ENCODE peak calls at places on chromosomes 16 and 17, in five cellular contexts. One of them, this sample, is unnamed.

GRCh38 chr17:19398301-19399181 is 11.6 kb upstream of the MFAP4 start:
- DNase-seq in T-helper 2 cell: no peak
- DNase-seq in upper lobe of right lung: peak
- DNase-seq in C1 segment of cervical spinal cord: no peak
- DNase-seq in activated CD4-positive, alpha-beta T cell treated with anti-CD3 and anti-CD28 coated beads for 1 hour: no peak
- DNase-seq in this sample: no peak

GRCh38 chr17:49850772-49851386 is 3.0 kb upstream of the TAC4 start:
- DNase-seq in C1 segment of cervical spinal cord: no peak
- DNase-seq in activated CD4-positive, alpha-beta T cell treated with anti-CD3 and anti-CD28 coated beads for 1 hour: no peak
- DNase-seq in T-helper 2 cell: no peak
- DNase-seq in upper lobe of right lung: no peak
- DNase-seq in this sample: no peak

GRCh38 chr17:42132941-42133340 is 10.3 kb downstream of the HSPB9 start:
- DNase-seq in T-helper 2 cell: no peak
- DNase-seq in activated CD4-positive, alpha-beta T cell treated with anti-CD3 and anti-CD28 coated beads for 1 hour: no peak
- DNase-seq in C1 segment of cervical spinal cord: peak
- DNase-seq in upper lobe of right lung: peak
- DNase-seq in this sample: no peak

GRCh38 chr17:75691371-75692290 is 24.5 kb downstream of the SAP30BP start:
- DNase-seq in upper lobe of right lung: no peak
- DNase-seq in activated CD4-positive, alpha-beta T cell treated with anti-CD3 and anti-CD28 coated beads for 1 hour: no peak
- DNase-seq in C1 segment of cervical spinal cord: peak
- DNase-seq in T-helper 2 cell: no peak
- DNase-seq in this sample: no peak

GRCh38 chr16:87216824-87217205 is 100.4 kb downstream of the C16orf95 start:
- DNase-seq in C1 segment of cervical spinal cord: no peak
- DNase-seq in upper lobe of right lung: peak
- DNase-seq in activated CD4-positive, alpha-beta T cell treated with anti-CD3 and anti-CD28 coated beads for 1 hour: no peak
- DNase-seq in T-helper 2 cell: no peak
- DNase-seq in this sample: no peak

GRCh38 chr16:12089492-12090161 is 113.1 kb downstream of the SNX29 start:
- DNase-seq in C1 segment of cervical spinal cord: no peak
- DNase-seq in T-helper 2 cell: no peak
- DNase-seq in activated CD4-positive, alpha-beta T cell treated with anti-CD3 and anti-CD28 coated beads for 1 hour: peak
- DNase-seq in upper lobe of right lung: peak
- DNase-seq in this sample: no peak

GRCh38 chr17:4777969-4778760 is 6.5 kb downstream of the TM4SF5 start:
- DNase-seq in C1 segment of cervical spinal cord: no peak
- DNase-seq in activated CD4-positive, alpha-beta T cell treated with anti-CD3 and anti-CD28 coated beads for 1 hour: no peak
- DNase-seq in upper lobe of right lung: no peak
- DNase-seq in T-helper 2 cell: no peak
- DNase-seq in this sample: no peak

GRCh38 chr16:86457621-86458456 is 52.5 kb upstream of the FOXF1 start:
- DNase-seq in activated CD4-positive, alpha-beta T cell treated with anti-CD3 and anti-CD28 coated beads for 1 hour: no peak
- DNase-seq in upper lobe of right lung: no peak
- DNase-seq in T-helper 2 cell: no peak
- DNase-seq in C1 segment of cervical spinal cord: no peak
- DNase-seq in this sample: no peak

GRCh38 chr17:45436161-45436560 is 3.5 kb upstream of the ARHGAP27 start:
- DNase-seq in upper lobe of right lung: no peak
- DNase-seq in C1 segment of cervical spinal cord: no peak
- DNase-seq in T-helper 2 cell: no peak
- DNase-seq in activated CD4-positive, alpha-beta T cell treated with anti-CD3 and anti-CD28 coated beads for 1 hour: no peak
- DNase-seq in this sample: no peak

GRCh38 chr16:86549076-86549892 is 5.8 kb downstream of the MTHFSD start:
- DNase-seq in T-helper 2 cell: no peak
- DNase-seq in upper lobe of right lung: no peak
- DNase-seq in C1 segment of cervical spinal cord: no peak
- DNase-seq in activated CD4-positive, alpha-beta T cell treated with anti-CD3 and anti-CD28 coated beads for 1 hour: no peak
- DNase-seq in this sample: no peak

GRCh38 chr17:73639926-73640325 is 4.3 kb downstream of the SDK2 start:
- DNase-seq in T-helper 2 cell: no peak
- DNase-seq in C1 segment of cervical spinal cord: no peak
- DNase-seq in activated CD4-positive, alpha-beta T cell treated with anti-CD3 and anti-CD28 coated beads for 1 hour: no peak
- DNase-seq in upper lobe of right lung: no peak
- DNase-seq in this sample: no peak

This sample was measured in effector CD4-positive, alpha-beta T cell.